ENCODE peak calls at places on chromosomes 16 and 17, in seven cellular contexts. Y is Peyer's patch, K is heart right ventricle, N is ascending aorta, Q is BJ, Z is right lobe of liver, U is colonic mucosa. T is an unnamed sample. For H3K36me3 and H3K27me3, the result is how much of the 10 kb centered on the place peaks cover.

GRCh38 chr16:56101480-56101879 is 89.8 kb upstream of the GNAO1 start:
- DNase-seq in K (no peak), U (no peak), N (no peak), Q (no peak), Y (no peak), Z (no peak), T (no peak)

GRCh38 chr17:1554751-1555617 is 7.6 kb downstream of the PITPNA start:
- DNase-seq in Z (peak), N (no peak), Y (no peak), Q (no peak), U (no peak), K (no peak), T (no peak)

GRCh38 chr17:8913091-8913490 is 45.6 kb upstream of the PIK3R6 start:
- DNase-seq in U (no peak), Y (no peak), K (no peak), Z (no peak), N (no peak), Q (no peak), T (no peak)

GRCh38 chr17:39327109-39327508 is 74.3 kb downstream of the FBXL20 start:
- DNase-seq in Y (no peak), Z (no peak), Q (no peak), U (no peak), K (no peak), N (no peak), T (no peak)

GRCh38 chr17:8887834-8888703 is 20.6 kb upstream of the PIK3R6 start:
- DNase-seq in Q (no peak), K (peak), N (no peak), Z (no peak), U (peak), Y (no peak), T (peak)

GRCh38 chr17:74840989-74841666 is 18.6 kb downstream of the GRIN2C start:
- DNase-seq in K (peak), Z (no peak), Y (no peak), N (no peak), Q (no peak), U (peak), T (peak)

GRCh38 chr17:58006563-58006923 is 503 bp downstream of the SRSF1 start:
- DNase-seq in Z (peak), K (peak), Q (no peak), N (peak), Y (peak), U (peak), T (peak)

GRCh38 chr16:25033852-25034251 is 18.7 kb upstream of the ARHGAP17 start:
- DNase-seq in Q (no peak), Z (no peak), Y (no peak), U (no peak), K (no peak), N (no peak), T (no peak)

GRCh38 chr17:56021681-56022205 is 131.5 kb upstream of the ANKFN1 start:
- DNase-seq in N (no peak), U (no peak), Q (no peak), K (no peak), Z (no peak), Y (no peak), T (no peak)

GRCh38 chr17:19387921-19388521 is 1.0 kb upstream of the MFAP4 start:
- DNase-seq in Y (no peak), Q (peak), U (no peak), K (no peak), Z (no peak), N (no peak), T (no peak)

GRCh38 chr17:19386974-19387920 is at the start of gene MFAP4:
- DNase-seq in U (peak), Z (no peak), K (peak), Q (peak), Y (no peak), N (no peak), T (peak)

GRCh38 chr17:19389386-19389785 is 2.4 kb upstream of the MFAP4 start:
- DNase-seq in Z (no peak), Y (no peak), N (no peak), Q (no peak), U (no peak), K (no peak), T (no peak)

GRCh38 chr17:19390951-19391350 is 4.0 kb upstream of the MFAP4 start:
- DNase-seq in N (no peak), K (no peak), U (no peak), Y (no peak), Z (no peak), Q (no peak), T (no peak)

DNA sequence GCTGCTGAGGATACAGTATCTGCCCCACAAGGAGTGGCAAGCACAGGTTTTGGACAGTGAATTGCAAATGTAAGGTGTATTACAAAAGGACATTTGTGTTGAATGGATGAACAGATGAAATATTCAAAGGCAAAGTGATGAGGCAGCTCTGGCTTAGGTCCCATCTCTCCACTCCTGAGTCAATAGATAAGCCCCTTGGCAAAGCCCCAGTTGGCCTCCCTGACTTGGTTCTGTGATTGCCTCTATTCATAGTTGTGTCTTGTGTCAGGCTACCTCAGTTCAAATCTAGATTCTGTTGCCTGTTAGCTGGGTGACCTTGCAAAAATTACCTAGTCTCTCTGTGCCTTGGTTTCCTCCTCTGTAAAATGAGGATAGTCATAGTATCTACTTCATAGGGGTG is 1.8 kb upstream of the MFAP4 start:
- DNase-seq in K (no peak), N (no peak), Y (no peak), U (no peak), Q (no peak), Z (no peak), T (no peak)
- H3K4me3 ChIP-seq in K (no peak), N (no peak), Y (no peak), U (no peak), Q (no peak), Z (no peak), T (no peak)

DNA sequence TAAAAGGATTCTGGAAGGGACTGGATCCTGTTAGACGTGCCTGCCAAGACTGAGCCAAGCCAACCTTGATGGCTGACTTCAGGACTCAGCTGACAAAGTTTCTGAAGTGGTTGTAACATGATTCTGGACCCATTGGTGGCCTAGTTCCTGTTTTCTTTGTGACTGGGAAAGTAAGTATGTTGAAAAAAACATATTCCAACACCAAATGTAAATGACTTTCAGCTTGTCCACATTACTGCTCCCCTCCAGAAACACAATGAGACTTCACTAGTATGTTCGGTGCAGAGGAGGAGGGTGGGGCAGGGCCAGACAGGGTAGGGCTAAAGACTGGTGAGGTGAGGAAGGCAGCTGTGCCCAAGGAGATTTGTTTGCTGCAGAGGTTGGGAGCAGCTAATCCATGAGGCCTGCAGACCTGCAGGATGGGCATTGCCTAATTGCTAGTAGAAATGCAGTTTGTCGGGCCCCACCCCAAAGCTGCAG is 26.4 kb downstream of the NMT1 start:
- DNase-seq in Y (no peak), U (no peak), Z (no peak), Q (no peak), K (no peak), N (no peak), T (no peak)
- H3K36me3 ChIP-seq in Y (under half), U (under half), Z (under half), Q (under half), K (half or more), N (half or more), T (under half)

GRCh38 chr16:1282275-1282995 is 26.6 kb downstream of the TPSD1 start:
- DNase-seq in Y (no peak), U (no peak), K (no peak), N (no peak), Z (no peak), Q (no peak), T (peak)
- H3K27me3 ChIP-seq in Y (under half), U (under half), K (under half), N (under half), Z (under half), Q (under half), T (under half)

GRCh38 chr17:72193395-72194106 is 72.7 kb downstream of the SOX9 start:
- DNase-seq in Q (no peak), U (no peak), Y (no peak), Z (no peak), N (no peak), K (no peak), T (no peak)
- H3K4me3 ChIP-seq in Q (no peak), U (no peak), Y (no peak), Z (no peak), N (no peak), K (no peak), T (no peak)

GRCh38 chr17:45106582-45106981 is 25.7 kb downstream of the PLCD3 start:
- DNase-seq in Y (no peak), N (no peak), K (no peak), U (no peak), Z (no peak), Q (no peak), T (no peak)

GRCh38 chr17:45106101-45106500 is 26.2 kb downstream of the PLCD3 start:
- DNase-seq in Q (no peak), Y (no peak), Z (no peak), U (no peak), N (no peak), K (no peak), T (peak)

GRCh38 chr17:45108595-45109521 is 23.5 kb downstream of the PLCD3 start:
- DNase-seq in N (no peak), K (no peak), Q (no peak), Y (no peak), Z (no peak), U (no peak), T (peak)

GRCh38 chr17:45107286-45107685 is 25.0 kb downstream of the PLCD3 start:
- DNase-seq in Q (no peak), Z (no peak), Y (no peak), K (no peak), U (no peak), N (no peak), T (peak)

GRCh38 chr17:45108051-45108450 is 24.3 kb downstream of the PLCD3 start:
- DNase-seq in Y (no peak), K (no peak), U (no peak), N (no peak), Z (no peak), Q (no peak), T (peak)
- H3K36me3 ChIP-seq in Y (under half), K (half or more), U (under half), N (half or more), Z (under half), Q (under half), T (under half)

DNA sequence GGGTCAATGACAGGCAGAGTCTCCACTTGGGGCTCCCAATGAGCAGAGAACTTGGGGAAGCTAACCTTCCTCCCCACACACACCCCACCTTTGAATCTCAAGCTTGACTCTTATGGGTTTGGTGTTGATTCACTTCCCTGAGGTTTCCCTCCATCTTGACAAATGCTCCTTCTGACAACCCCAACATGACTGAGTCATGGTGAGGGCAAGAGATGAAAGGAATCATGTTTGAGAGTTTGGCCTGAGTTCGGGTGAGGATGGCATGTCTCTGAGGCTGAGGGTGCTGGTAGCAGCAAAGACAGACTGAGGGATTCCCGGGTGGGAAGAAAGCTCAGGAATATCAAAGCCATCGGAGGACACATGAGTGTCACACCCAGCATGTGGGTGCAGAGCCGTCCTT is 18.7 kb downstream of the KRT9 start:
- DNase-seq in N (no peak), Y (no peak), Z (no peak), U (no peak), Q (no peak), K (no peak), T (no peak)
- H3K27me3 ChIP-seq in N (under half), Y (under half), Z (under half), U (under half), Q (under half), K (under half), T (under half)

GRCh38 chr16:67149276-67150057 is 1.3 kb downstream of the B3GNT9 start:
- DNase-seq in Q (no peak), K (no peak), Y (no peak), N (no peak), U (no peak), Z (peak), T (peak)
- H3K4me3 ChIP-seq in Q (peak), K (peak), Y (peak), N (peak), U (peak), Z (no peak), T (peak)

DNA sequence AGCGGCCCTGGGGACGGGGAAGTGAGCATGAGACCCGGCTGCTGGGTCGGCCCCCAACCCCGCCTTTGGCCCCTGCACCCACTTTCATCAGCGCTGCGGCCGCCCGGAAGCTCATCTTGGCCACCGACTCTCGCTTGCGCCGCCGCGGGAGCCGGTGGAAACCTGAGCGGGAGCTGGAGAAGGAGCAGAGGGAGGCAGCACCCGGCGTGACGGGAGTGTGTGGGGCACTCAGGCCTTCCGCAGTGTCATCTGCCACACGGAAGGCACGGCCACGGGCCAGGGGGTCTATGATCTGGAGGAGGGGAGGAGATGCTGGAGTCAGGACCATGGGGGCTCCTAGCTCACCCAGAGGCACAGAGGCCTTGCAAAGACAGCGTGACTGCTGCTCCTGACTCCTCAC is 9.3 kb downstream of the SNRNP25 start:
- DNase-seq in K (no peak), N (no peak), U (no peak), Q (no peak), Z (peak), Y (no peak), T (no peak)
- H3K36me3 ChIP-seq in K (half or more), N (half or more), U (under half), Q (half or more), Z (under half), Y (under half), T (under half)

GRCh38 chr17:63035271-63035670 is 69.2 kb downstream of the TANC2 start:
- DNase-seq in Z (no peak), K (no peak), U (no peak), Q (no peak), N (no peak), Y (no peak), T (no peak)

GRCh38 chr17:63035695-63036094 is 69.7 kb downstream of the TANC2 start:
- DNase-seq in K (no peak), Q (no peak), N (no peak), U (no peak), Y (no peak), Z (no peak), T (no peak)

GRCh38 chr17:63029520-63029919 is 63.5 kb downstream of the TANC2 start:
- DNase-seq in Q (no peak), U (no peak), Z (no peak), Y (no peak), N (no peak), K (no peak), T (no peak)

GRCh38 chr17:63032141-63032540 is 66.1 kb downstream of the TANC2 start:
- DNase-seq in Y (no peak), Z (no peak), Q (no peak), U (peak), N (no peak), K (no peak), T (no peak)

GRCh38 chr17:63033142-63033541 is 67.1 kb downstream of the TANC2 start:
- DNase-seq in U (no peak), Q (no peak), Y (no peak), Z (no peak), K (no peak), N (no peak), T (peak)
- H3K27me3 ChIP-seq in U (under half), Q (under half), Y (under half), Z (under half), K (under half), N (under half), T (under half)

DNA sequence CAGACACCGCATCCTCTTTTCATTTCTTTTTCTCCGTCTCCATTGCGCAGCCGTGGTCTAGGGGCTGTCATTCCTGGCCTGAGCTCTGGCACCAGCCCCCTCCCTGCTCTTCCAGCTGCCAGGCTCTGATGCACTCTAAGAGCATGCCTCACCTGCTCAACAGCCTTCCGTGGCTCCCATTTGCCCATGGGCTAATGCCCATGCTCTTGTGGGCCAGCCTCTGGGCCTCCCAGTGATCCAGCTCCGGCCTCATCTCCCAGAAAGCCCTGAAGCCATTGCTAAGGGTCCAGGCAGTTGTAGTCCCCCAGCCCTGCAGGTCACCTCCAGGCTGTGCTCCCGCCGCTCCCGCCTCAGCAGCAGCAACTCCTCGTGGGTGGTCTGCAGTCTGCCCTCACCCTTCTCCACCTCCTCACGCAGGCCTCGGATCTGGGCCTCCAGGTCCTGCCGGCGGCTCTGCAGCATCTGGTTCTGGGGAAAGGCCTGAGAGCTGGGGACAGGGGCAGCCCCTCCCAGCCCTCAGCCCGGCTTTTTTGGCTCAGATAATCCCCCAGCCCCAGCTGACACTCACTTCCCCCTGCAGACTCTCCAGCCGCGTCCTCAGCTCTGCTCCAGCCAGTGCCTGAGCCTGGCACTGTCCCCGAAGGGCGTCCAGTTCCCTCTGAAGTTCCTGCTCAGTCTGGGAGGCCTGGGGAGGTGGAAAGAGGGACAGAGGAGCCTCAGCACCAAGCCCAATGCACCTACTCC is 6.4 kb downstream of the BICDL2 start:
- DNase-seq in Y (no peak), N (no peak), Q (no peak), K (no peak), U (no peak), Z (no peak), T (no peak)
- H3K4me3 ChIP-seq in Y (no peak), N (no peak), Q (no peak), K (no peak), U (no peak), Z (no peak), T (no peak)

T was measured in H7.